ENCODE peak calls at places on chromosomes 12 and 14, in nine cellular contexts. U, L, C, A, O, H, T, F and X are unnamed samples.

GRCh38 chr14:94396628-94397210 is 8.3 kb upstream of the SERPINA1 start:
- DNase-seq in U (no peak), L (no peak), C (no peak), A (no peak), O (no peak), H (no peak), T (no peak), F (no peak), X (no peak)

GRCh38 chr12:82858534-82858917 is 171.8 kb downstream of the TMTC2 start:
- DNase-seq in U (no peak), L (no peak), C (no peak), A (no peak), O (no peak), H (no peak), T (no peak), F (no peak), X (no peak)

GRCh38 chr12:3683670-3684069 is 69.2 kb downstream of the CRACR2A start:
- DNase-seq in U (no peak), L (peak; percentile 31), C (no peak), A (no peak), O (no peak), H (no peak), T (no peak), F (no peak), X (no peak)

GRCh38 chr14:37985826-37986470 is 221.8 kb upstream of the SSTR1 start:
- DNase-seq in U (peak; percentile 31), L (peak; percentile 65), C (no peak), A (no peak), O (no peak), H (peak; percentile 67), T (no peak), F (no peak), X (no peak)

GRCh38 chr14:75497191-75497590 is 25.1 kb upstream of the BATF start:
- DNase-seq in U (no peak), L (no peak), C (no peak), A (no peak), O (no peak), H (no peak), T (no peak), F (no peak), X (no peak)

GRCh38 chr14:55123101-55123500 is 6.0 kb upstream of the LGALS3 start:
- DNase-seq in U (no peak), L (peak; percentile 98), C (no peak), A (no peak), O (no peak), H (peak; percentile 26), T (no peak), F (peak; percentile 62), X (no peak)

GRCh38 chr14:89678715-89679220 is 261.7 kb upstream of the FOXN3 start:
- DNase-seq in U (no peak), L (no peak), C (no peak), A (no peak), O (no peak), H (no peak), T (no peak), F (no peak), X (no peak)

GRCh38 chr12:5166976-5167375 is 123.3 kb downstream of the KCNA5 start:
- DNase-seq in U (no peak), L (peak; percentile 98), C (no peak), A (no peak), O (no peak), H (peak; percentile 4), T (no peak), F (no peak), X (no peak)

GRCh38 chr12:84969226-84969625 is 56.6 kb upstream of the SLC6A15 start:
- DNase-seq in U (no peak), L (no peak), C (no peak), A (no peak), O (no peak), H (no peak), T (no peak), F (no peak), X (no peak)

GRCh38 chr14:85172290-85172689 is 357.7 kb upstream of the FLRT2 start:
- DNase-seq in U (no peak), L (no peak), C (no peak), A (no peak), O (no peak), H (no peak), T (no peak), F (no peak), X (no peak)

GRCh38 chr12:109069307-109070231 is 17.2 kb downstream of the USP30 start:
- DNase-seq in U (no peak), L (no peak), C (no peak), A (no peak), O (peak; percentile 82), H (no peak), T (no peak), F (no peak), X (no peak)
- TF ChIP-seq CTCF in U (no peak), L (no peak), C (no peak), A (no peak), O (no peak), H (no peak), T (no peak), F (no peak), X (no peak)

GRCh38 chr12:52146822-52147366 is 44.9 kb downstream of the KRT80 start:
- DNase-seq in U (no peak), L (no peak), C (no peak), A (no peak), O (no peak), H (no peak), T (peak; percentile 45), F (no peak), X (no peak)

GRCh38 chr12:52147367-52147972 is 44.3 kb downstream of the KRT80 start:
- DNase-seq in U (no peak), L (peak; percentile 99), C (peak; percentile 78), A (peak; percentile 95), O (peak; percentile 97), H (peak; percentile 91), T (peak; percentile 63), F (no peak), X (peak; percentile 99)

GRCh38 chr12:52145228-52145940 is 46.4 kb downstream of the KRT80 start:
- DNase-seq in U (no peak), L (no peak), C (no peak), A (no peak), O (no peak), H (no peak), T (peak; percentile 37), F (no peak), X (no peak)

GRCh38 chr12:52144512-52145227 is 47.1 kb downstream of the KRT80 start:
- DNase-seq in U (no peak), L (no peak), C (no peak), A (no peak), O (no peak), H (no peak), T (no peak), F (no peak), X (no peak)

GRCh38 chr12:52145941-52146821 is 45.6 kb downstream of the KRT80 start:
- DNase-seq in U (no peak), L (no peak), C (no peak), A (no peak), O (no peak), H (no peak), T (peak; percentile 48), F (no peak), X (no peak)
- TF ChIP-seq CTCF in U (no peak), L (no peak), C (no peak), A (no peak), O (no peak), H (no peak), T (no peak), F (no peak), X (no peak)

DNA sequence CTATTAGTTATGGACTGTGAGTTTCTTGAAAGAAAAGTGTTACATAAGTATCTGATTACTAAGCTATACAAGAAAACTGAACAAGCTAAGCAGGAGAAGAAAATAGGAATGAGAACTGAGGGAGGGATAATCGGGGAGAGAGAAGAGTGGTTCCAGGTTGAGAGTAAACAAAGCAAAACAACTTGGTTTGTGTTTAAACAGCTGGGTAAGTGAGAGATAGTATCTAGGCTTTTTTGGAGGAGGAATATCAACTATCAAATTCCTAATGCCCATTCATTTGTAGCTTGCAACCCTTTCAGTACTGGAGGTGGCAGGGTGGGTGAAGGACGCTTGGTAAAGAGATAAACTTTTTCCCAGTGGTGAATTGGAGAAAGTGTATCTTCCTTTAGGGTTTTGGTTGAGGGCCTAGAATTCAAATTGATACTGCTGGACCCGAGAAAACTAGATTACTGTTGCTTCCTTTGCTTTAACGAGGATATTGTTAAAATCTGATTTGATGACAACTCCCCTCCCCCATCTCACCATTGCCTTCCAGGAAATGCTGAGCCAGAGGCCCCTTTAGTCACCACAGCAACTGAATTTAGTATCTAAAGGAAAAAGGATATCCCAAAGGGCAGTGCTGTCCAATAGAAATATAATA is 2.0 kb upstream of the SLC2A3 start:
- DNase-seq in U (no peak), L (no peak), C (no peak), A (no peak), O (no peak), H (peak; percentile 53), T (no peak), F (no peak), X (no peak)
- TF ChIP-seq CTCF in U (peak; percentile 50), L (peak; percentile 20), C (no peak), A (peak; percentile 5), O (no peak), H (peak; percentile 13), T (peak; percentile 7), F (no peak), X (peak; percentile 55)

DNA sequence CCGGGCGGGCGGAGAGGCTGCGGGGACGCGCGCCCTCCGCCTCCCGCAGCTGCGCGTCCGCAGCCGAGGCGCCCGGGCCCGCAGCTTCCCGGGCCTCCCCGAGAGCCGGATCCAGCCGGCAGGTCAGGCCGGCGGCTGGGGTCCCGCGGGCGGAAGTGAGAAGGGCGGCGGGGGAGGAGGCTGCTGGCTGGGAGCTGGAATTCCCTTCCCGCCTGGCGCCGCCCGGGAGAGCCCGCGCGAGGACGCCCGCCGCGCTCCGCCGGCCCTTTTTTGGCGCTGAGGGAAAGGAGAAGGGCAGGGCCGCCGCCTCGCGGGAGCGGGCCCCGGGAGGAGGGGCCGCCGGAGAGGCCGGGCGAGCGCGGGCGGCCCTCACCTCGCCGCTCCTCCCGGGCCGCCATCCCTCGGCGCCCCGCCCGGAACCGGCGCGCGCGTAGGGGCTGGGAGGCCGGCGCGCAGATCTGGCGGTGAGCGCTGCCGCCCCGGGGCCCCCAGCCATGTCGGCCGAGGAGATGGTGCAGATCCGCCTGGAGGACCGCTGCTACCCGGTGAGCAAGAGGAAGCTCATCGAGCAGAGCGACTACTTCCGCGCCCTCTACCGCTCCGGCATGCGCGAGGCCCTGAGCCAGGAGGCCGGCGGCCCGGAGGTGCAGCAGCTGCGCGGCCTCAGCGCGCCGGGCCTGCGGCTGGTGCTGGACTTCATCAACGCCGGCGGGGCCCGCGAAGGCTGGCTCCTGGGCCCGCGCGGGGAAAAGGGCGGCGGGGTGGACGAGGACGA is at the start of the genes KLHL42 and MANSC4:
- DNase-seq in U (peak; percentile 63), L (peak; percentile 73), C (peak; percentile 71), A (peak; percentile 76), O (peak; percentile 82), H (peak; percentile 63), T (peak; percentile 82), F (peak; percentile 74), X (peak; percentile 91)
- TF ChIP-seq CTCF in U (no peak), L (no peak), C (no peak), A (no peak), O (no peak), H (peak; percentile 5), T (peak; percentile 23), F (no peak), X (peak; percentile 38)

GRCh38 chr12:54033980-54034783 is 1.3 kb downstream of the HOXC5 start:
- DNase-seq in U (no peak), L (no peak), C (peak; percentile 30), A (peak; percentile 48), O (no peak), H (no peak), T (no peak), F (no peak), X (no peak)
- TF ChIP-seq CTCF in U (no peak), L (no peak), C (no peak), A (no peak), O (no peak), H (no peak), T (no peak), F (no peak), X (no peak)